ENCODE peak calls at places on chromosomes 7 and 10, in seven cellular contexts. Y is CD4-positive, alpha-beta T cell; B is pancreas; L is GM23248; A is dermis microvascular lymphatic vessel endothelial cell; O is T-helper 1 cell; D is lower lobe of right lung. S is an unnamed sample.

GRCh38 chr7:121563177-121563576 is 167.1 kb upstream of the FAM3C start:
- DNase-seq in Y (no peak), B (no peak), L (peak), A (no peak), O (no peak), D (no peak), S (no peak)

GRCh38 chr7:20331231-20331880 is 656 bp downstream of the ITGB8 start:
- DNase-seq in Y (no peak), B (peak), L (peak), A (no peak), O (no peak), D (peak), S (peak)

GRCh38 chr7:65980478-65981250 is 1.3 kb downstream of the GUSB start:
- DNase-seq in Y (peak), B (peak), L (peak), A (peak), O (peak), D (peak), S (peak)

GRCh38 chr7:156094350-156095146 is 282.3 kb upstream of the SHH start:
- DNase-seq in Y (no peak), B (no peak), L (no peak), A (no peak), O (no peak), D (no peak), S (no peak)

GRCh38 chr10:116688241-116688711 is 54.1 kb downstream of the HSPA12A start:
- DNase-seq in Y (no peak), B (no peak), L (peak), A (no peak), O (no peak), D (no peak), S (no peak)

GRCh38 chr10:93598157-93598556 is 2.9 kb downstream of the RBP4 start:
- DNase-seq in Y (no peak), B (no peak), L (peak), A (no peak), O (no peak), D (no peak), S (no peak)

GRCh38 chr7:45681596-45682357 is 107.6 kb downstream of the ADCY1 start:
- DNase-seq in Y (no peak), B (no peak), L (no peak), A (no peak), O (no peak), D (no peak), S (no peak)

GRCh38 chr7:27170494-27170811 is 3.7 kb downstream of the HOXA10 start:
- DNase-seq in Y (no peak), B (no peak), L (no peak), A (no peak), O (no peak), D (no peak), S (no peak)

GRCh38 chr7:157432541-157432956 is 95.7 kb downstream of the DNAJB6 start:
- DNase-seq in Y (no peak), B (no peak), L (peak), A (no peak), O (no peak), D (peak), S (no peak)

GRCh38 chr10:35517431-35518181 is 87.5 kb upstream of the GJD4 start:
- DNase-seq in Y (no peak), B (no peak), L (peak), A (no peak), O (no peak), D (no peak), S (no peak)

S was measured in germinal center.